ENCODE peak calls at places on chromosomes 1 and 21, in eight cellular contexts. One of them, this sample, is unnamed.

GRCh38 chr1:9345922-9346321 is 53.2 kb downstream of the SPSB1 start:
- DNase-seq in A549: no peak
- DNase-seq in AG10803: no peak
- DNase-seq in left lung: no peak
- DNase-seq in breast epithelium: no peak
- DNase-seq in AG04449: no peak
- DNase-seq in HFFc6: no peak
- DNase-seq in dorsolateral prefrontal cortex: no peak
- DNase-seq in this sample: no peak

GRCh38 chr1:6001992-6002576 is 9.9 kb upstream of the NPHP4 start:
- DNase-seq in A549: no peak
- DNase-seq in AG10803: no peak
- DNase-seq in left lung: peak
- DNase-seq in breast epithelium: no peak
- DNase-seq in AG04449: no peak
- DNase-seq in HFFc6: no peak
- DNase-seq in dorsolateral prefrontal cortex: no peak
- DNase-seq in this sample: no peak

GRCh38 chr1:163060343-163061007 is 8.7 kb upstream of the RGS4 start:
- DNase-seq in A549: no peak
- DNase-seq in AG10803: no peak
- DNase-seq in left lung: no peak
- DNase-seq in breast epithelium: no peak
- DNase-seq in AG04449: no peak
- DNase-seq in HFFc6: no peak
- DNase-seq in dorsolateral prefrontal cortex: no peak
- DNase-seq in this sample: no peak

GRCh38 chr1:155079487-155080249 is 1.0 kb downstream of the EFNA3 start:
- DNase-seq in A549: no peak
- DNase-seq in AG10803: no peak
- DNase-seq in left lung: no peak
- DNase-seq in breast epithelium: no peak
- DNase-seq in AG04449: no peak
- DNase-seq in HFFc6: no peak
- DNase-seq in dorsolateral prefrontal cortex: no peak
- DNase-seq in this sample: no peak

GRCh38 chr1:186976700-186977099 is 148.0 kb downstream of the PLA2G4A start:
- DNase-seq in A549: no peak
- DNase-seq in AG10803: no peak
- DNase-seq in left lung: no peak
- DNase-seq in breast epithelium: no peak
- DNase-seq in AG04449: no peak
- DNase-seq in HFFc6: no peak
- DNase-seq in dorsolateral prefrontal cortex: no peak
- DNase-seq in this sample: no peak

GRCh38 chr21:17732306-17732705 is 86.8 kb downstream of the C21orf91 start:
- DNase-seq in A549: no peak
- DNase-seq in AG10803: no peak
- DNase-seq in left lung: no peak
- DNase-seq in breast epithelium: no peak
- DNase-seq in AG04449: no peak
- DNase-seq in HFFc6: no peak
- DNase-seq in dorsolateral prefrontal cortex: no peak
- DNase-seq in this sample: no peak

GRCh38 chr1:48674641-48675040 is 102.0 kb downstream of the BEND5 start:
- DNase-seq in A549: no peak
- DNase-seq in AG10803: peak
- DNase-seq in left lung: no peak
- DNase-seq in breast epithelium: no peak
- DNase-seq in AG04449: peak
- DNase-seq in HFFc6: no peak
- DNase-seq in dorsolateral prefrontal cortex: no peak
- DNase-seq in this sample: no peak

GRCh38 chr21:38037416-38037815 is 121.2 kb upstream of the KCNJ6 start:
- DNase-seq in A549: no peak
- DNase-seq in AG10803: peak
- DNase-seq in left lung: no peak
- DNase-seq in breast epithelium: no peak
- DNase-seq in AG04449: no peak
- DNase-seq in HFFc6: no peak
- DNase-seq in dorsolateral prefrontal cortex: no peak
- DNase-seq in this sample: no peak

GRCh38 chr1:163174524-163175437 is 27.9 kb downstream of the RGS5 start:
- DNase-seq in A549: peak
- DNase-seq in AG10803: peak
- DNase-seq in left lung: peak
- DNase-seq in breast epithelium: peak
- DNase-seq in AG04449: no peak
- DNase-seq in HFFc6: peak
- DNase-seq in dorsolateral prefrontal cortex: peak
- DNase-seq in this sample: peak

GRCh38 chr1:108646661-108647269 is 14.1 kb downstream of the HENMT1 start:
- DNase-seq in A549: no peak
- DNase-seq in AG10803: peak
- DNase-seq in left lung: peak
- DNase-seq in breast epithelium: no peak
- DNase-seq in AG04449: peak
- DNase-seq in HFFc6: peak
- DNase-seq in dorsolateral prefrontal cortex: peak
- DNase-seq in this sample: no peak

GRCh38 chr1:25800538-25801377 is 765 bp downstream of the SELENON start:
- DNase-seq in A549: no peak
- DNase-seq in AG10803: no peak
- DNase-seq in left lung: no peak
- DNase-seq in breast epithelium: no peak
- DNase-seq in AG04449: no peak
- DNase-seq in HFFc6: no peak
- DNase-seq in dorsolateral prefrontal cortex: peak
- DNase-seq in this sample: no peak

GRCh38 chr1:21277178-21277577 is 13.1 kb downstream of the ECE1 start:
- DNase-seq in A549: no peak
- DNase-seq in AG10803: no peak
- DNase-seq in left lung: no peak
- DNase-seq in breast epithelium: no peak
- DNase-seq in AG04449: no peak
- DNase-seq in HFFc6: no peak
- DNase-seq in dorsolateral prefrontal cortex: no peak
- DNase-seq in this sample: no peak

GRCh38 chr1:36941579-36941978 is 92.7 kb downstream of the GRIK3 start:
- DNase-seq in A549: no peak
- DNase-seq in AG10803: no peak
- DNase-seq in left lung: no peak
- DNase-seq in breast epithelium: no peak
- DNase-seq in AG04449: no peak
- DNase-seq in HFFc6: no peak
- DNase-seq in dorsolateral prefrontal cortex: no peak
- DNase-seq in this sample: no peak

GRCh38 chr1:228085287-228085926 is 2.9 kb downstream of the ARF1 start:
- DNase-seq in A549: no peak
- DNase-seq in AG10803: peak
- DNase-seq in left lung: peak
- DNase-seq in breast epithelium: no peak
- DNase-seq in AG04449: peak
- DNase-seq in HFFc6: peak
- DNase-seq in dorsolateral prefrontal cortex: no peak
- DNase-seq in this sample: no peak

GRCh38 chr1:31809698-31810097 is 6.1 kb downstream of the SPOCD1 start:
- DNase-seq in A549: no peak
- DNase-seq in AG10803: no peak
- DNase-seq in left lung: no peak
- DNase-seq in breast epithelium: no peak
- DNase-seq in AG04449: no peak
- DNase-seq in HFFc6: no peak
- DNase-seq in dorsolateral prefrontal cortex: no peak
- DNase-seq in this sample: no peak

GRCh38 chr1:198711837-198712236 is 73.0 kb downstream of the PTPRC start:
- DNase-seq in A549: no peak
- DNase-seq in AG10803: no peak
- DNase-seq in left lung: no peak
- DNase-seq in breast epithelium: no peak
- DNase-seq in AG04449: no peak
- DNase-seq in HFFc6: no peak
- DNase-seq in dorsolateral prefrontal cortex: no peak
- DNase-seq in this sample: no peak

GRCh38 chr1:57195436-57195941 is 228.4 kb downstream of the DAB1 start:
- DNase-seq in A549: no peak
- DNase-seq in AG10803: no peak
- DNase-seq in left lung: no peak
- DNase-seq in breast epithelium: no peak
- DNase-seq in AG04449: no peak
- DNase-seq in HFFc6: no peak
- DNase-seq in dorsolateral prefrontal cortex: no peak
- DNase-seq in this sample: no peak

GRCh38 chr1:145751491-145752021 is 32.3 kb downstream of the CD160 start:
- DNase-seq in A549: no peak
- DNase-seq in AG10803: peak
- DNase-seq in left lung: no peak
- DNase-seq in breast epithelium: no peak
- DNase-seq in AG04449: peak
- DNase-seq in HFFc6: peak
- DNase-seq in dorsolateral prefrontal cortex: peak
- DNase-seq in this sample: no peak

GRCh38 chr1:33361553-33362262 is 40.8 kb upstream of the A3GALT2 start:
- DNase-seq in A549: no peak
- DNase-seq in AG10803: no peak
- DNase-seq in left lung: no peak
- DNase-seq in breast epithelium: no peak
- DNase-seq in AG04449: no peak
- DNase-seq in HFFc6: no peak
- DNase-seq in dorsolateral prefrontal cortex: no peak
- DNase-seq in this sample: no peak

DNA sequence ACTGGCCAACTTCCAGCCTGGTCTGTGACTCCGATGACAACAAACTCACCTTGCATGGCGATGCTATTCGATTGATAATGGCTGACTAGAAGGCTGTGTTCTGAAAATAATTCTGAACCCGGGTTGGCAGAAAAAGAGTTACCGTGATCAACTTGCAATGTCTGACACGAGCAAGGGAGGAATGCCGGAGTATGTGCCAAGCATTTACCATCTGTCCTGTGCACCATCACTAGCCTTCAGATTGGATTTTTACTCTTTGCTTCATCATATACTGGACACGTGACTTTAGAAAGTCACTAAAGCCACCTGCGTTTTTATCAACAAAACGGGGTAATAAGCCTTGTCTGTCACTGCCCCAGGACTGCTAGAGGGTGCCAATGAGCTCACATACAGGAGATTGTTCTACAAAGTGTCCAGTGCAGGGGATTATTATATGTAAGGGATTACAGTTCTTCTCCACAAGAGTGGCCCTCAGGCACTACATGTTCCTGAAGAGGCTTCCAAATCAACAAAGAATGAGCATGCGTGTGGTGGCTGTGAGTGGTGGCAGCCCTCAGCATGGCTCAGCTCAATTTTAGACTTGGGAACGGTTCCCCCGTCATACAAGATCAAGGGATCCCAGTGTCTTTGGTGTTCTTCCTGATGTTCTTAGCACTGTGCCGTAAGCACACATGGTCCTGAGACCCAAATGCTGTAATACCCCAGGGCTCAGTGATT is 35.7 kb downstream of the SSBP3 start:
- DNase-seq in A549: no peak
- DNase-seq in AG10803: no peak
- DNase-seq in left lung: no peak
- DNase-seq in breast epithelium: no peak
- DNase-seq in AG04449: no peak
- DNase-seq in HFFc6: no peak
- DNase-seq in dorsolateral prefrontal cortex: peak
- DNase-seq in this sample: no peak
- TF ChIP-seq CTCF in A549: no peak
- TF ChIP-seq CTCF in AG10803: no peak
- TF ChIP-seq CTCF in left lung: no peak
- TF ChIP-seq CTCF in breast epithelium: no peak
- TF ChIP-seq CTCF in AG04449: no peak
- TF ChIP-seq CTCF in HFFc6: no peak
- TF ChIP-seq CTCF in dorsolateral prefrontal cortex: no peak
- TF ChIP-seq CTCF in this sample: no peak

GRCh38 chr1:54970901-54971300 is 9.5 kb upstream of the TMEM61 start:
- DNase-seq in A549: no peak
- DNase-seq in AG10803: no peak
- DNase-seq in left lung: no peak
- DNase-seq in breast epithelium: no peak
- DNase-seq in AG04449: no peak
- DNase-seq in HFFc6: no peak
- DNase-seq in dorsolateral prefrontal cortex: no peak
- DNase-seq in this sample: no peak

GRCh38 chr1:54972436-54972835 is 8.0 kb upstream of the TMEM61 start:
- DNase-seq in A549: no peak
- DNase-seq in AG10803: no peak
- DNase-seq in left lung: no peak
- DNase-seq in breast epithelium: no peak
- DNase-seq in AG04449: no peak
- DNase-seq in HFFc6: no peak
- DNase-seq in dorsolateral prefrontal cortex: no peak
- DNase-seq in this sample: no peak

GRCh38 chr1:54975709-54976108 is 4.7 kb upstream of the TMEM61 start:
- DNase-seq in A549: no peak
- DNase-seq in AG10803: no peak
- DNase-seq in left lung: no peak
- DNase-seq in breast epithelium: no peak
- DNase-seq in AG04449: no peak
- DNase-seq in HFFc6: no peak
- DNase-seq in dorsolateral prefrontal cortex: no peak
- DNase-seq in this sample: no peak

GRCh38 chr1:54971317-54971791 is 9.1 kb upstream of the TMEM61 start:
- DNase-seq in A549: peak
- DNase-seq in AG10803: no peak
- DNase-seq in left lung: no peak
- DNase-seq in breast epithelium: no peak
- DNase-seq in AG04449: no peak
- DNase-seq in HFFc6: peak
- DNase-seq in dorsolateral prefrontal cortex: no peak
- DNase-seq in this sample: no peak

GRCh38 chr1:54973205-54973921 is 7.1 kb upstream of the TMEM61 start:
- DNase-seq in A549: peak
- DNase-seq in AG10803: peak
- DNase-seq in left lung: no peak
- DNase-seq in breast epithelium: no peak
- DNase-seq in AG04449: no peak
- DNase-seq in HFFc6: peak
- DNase-seq in dorsolateral prefrontal cortex: no peak
- DNase-seq in this sample: peak
- TF ChIP-seq CTCF in A549: peak
- TF ChIP-seq CTCF in AG10803: peak
- TF ChIP-seq CTCF in left lung: no peak
- TF ChIP-seq CTCF in breast epithelium: no peak
- TF ChIP-seq CTCF in AG04449: peak
- TF ChIP-seq CTCF in HFFc6: peak
- TF ChIP-seq CTCF in dorsolateral prefrontal cortex: peak
- TF ChIP-seq CTCF in this sample: peak

GRCh38 chr1:10788592-10789006 is 7.8 kb downstream of the CASZ1 start:
- DNase-seq in A549: peak
- DNase-seq in AG10803: no peak
- DNase-seq in left lung: no peak
- DNase-seq in breast epithelium: no peak
- DNase-seq in AG04449: no peak
- DNase-seq in HFFc6: no peak
- DNase-seq in dorsolateral prefrontal cortex: peak
- DNase-seq in this sample: no peak
- TF ChIP-seq CTCF in A549: peak
- TF ChIP-seq CTCF in AG10803: peak
- TF ChIP-seq CTCF in left lung: peak
- TF ChIP-seq CTCF in breast epithelium: peak
- TF ChIP-seq CTCF in AG04449: peak
- TF ChIP-seq CTCF in HFFc6: peak
- TF ChIP-seq CTCF in dorsolateral prefrontal cortex: peak
- TF ChIP-seq CTCF in this sample: peak

GRCh38 chr1:39133340-39133684 is 71.2 kb upstream of the MACF1 start:
- DNase-seq in A549: no peak
- DNase-seq in AG10803: no peak
- DNase-seq in left lung: no peak
- DNase-seq in breast epithelium: no peak
- DNase-seq in AG04449: no peak
- DNase-seq in HFFc6: no peak
- DNase-seq in dorsolateral prefrontal cortex: no peak
- DNase-seq in this sample: no peak
- TF ChIP-seq CTCF in A549: no peak
- TF ChIP-seq CTCF in AG10803: no peak
- TF ChIP-seq CTCF in left lung: no peak
- TF ChIP-seq CTCF in breast epithelium: no peak
- TF ChIP-seq CTCF in AG04449: no peak
- TF ChIP-seq CTCF in HFFc6: no peak
- TF ChIP-seq CTCF in dorsolateral prefrontal cortex: no peak
- TF ChIP-seq CTCF in this sample: no peak